ENCODE peak calls at places on chromosomes 13 and 19, in ten cellular contexts. N is thyroid gland; Q is CD8-positive, alpha-beta T cell; R is endothelial cell of umbilical vein; G is ascending aorta; X is AG10803; D is AG04450; B is endothelial cell; J is adrenal gland; T is AG04449. L is an unnamed sample.

GRCh38 chr13:39217471-39217870 is 179.2 kb downstream of the NHLRC3 start:
- DNase-seq in N (no peak), Q (no peak), R (no peak), G (no peak), X (no peak), D (no peak), B (no peak), J (no peak), T (no peak), L (no peak)

GRCh38 chr19:2461751-2462634 is 5.2 kb upstream of the LMNB2 start:
- DNase-seq in N (peak), Q (peak), R (peak), G (no peak), X (peak), D (no peak), B (peak), J (peak), T (no peak), L (no peak)

GRCh38 chr13:39144941-39145533 is 106.8 kb downstream of the NHLRC3 start:
- DNase-seq in N (peak), Q (no peak), R (peak), G (peak), X (peak), D (peak), B (peak), J (peak), T (peak), L (peak)

GRCh38 chr19:45063851-45064801 is 12.2 kb downstream of the ZNF296 start:
- DNase-seq in N (no peak), Q (no peak), R (no peak), G (no peak), X (no peak), D (no peak), B (no peak), J (no peak), T (no peak), L (no peak)

GRCh38 chr13:100112186-100112838 is 23.4 kb downstream of the PCCA start:
- DNase-seq in N (no peak), Q (no peak), R (no peak), G (no peak), X (no peak), D (no peak), B (no peak), J (no peak), T (no peak), L (no peak)

GRCh38 chr13:82817133-82817532 is 1065.1 kb downstream of the SLITRK1 start:
- DNase-seq in N (no peak), Q (no peak), R (no peak), G (no peak), X (no peak), D (no peak), B (no peak), J (no peak), T (no peak), L (no peak)

GRCh38 chr19:13127811-13128575 is 9.9 kb downstream of the NACC1 start:
- DNase-seq in N (no peak), Q (no peak), R (no peak), G (no peak), X (no peak), D (no peak), B (no peak), J (no peak), T (no peak), L (no peak)

GRCh38 chr13:103839460-103839859 is 773.2 kb upstream of the SLC10A2 start:
- DNase-seq in N (no peak), Q (no peak), R (no peak), G (no peak), X (no peak), D (no peak), B (no peak), J (no peak), T (no peak), L (no peak)

GRCh38 chr19:8089664-8090601 is 37.4 kb downstream of the CCL25 start:
- DNase-seq in N (no peak), Q (no peak), R (no peak), G (no peak), X (no peak), D (no peak), B (no peak), J (no peak), T (no peak), L (no peak)

GRCh38 chr13:20140487-20140886 is 20.4 kb downstream of the GJA3 start:
- DNase-seq in N (no peak), Q (no peak), R (no peak), G (no peak), X (no peak), D (no peak), B (no peak), J (no peak), T (no peak), L (no peak)

GRCh38 chr13:24718192-24718965 is 38.2 kb downstream of the ATP12A start:
- DNase-seq in N (no peak), Q (no peak), R (no peak), G (peak), X (no peak), D (no peak), B (no peak), J (no peak), T (no peak), L (no peak)

GRCh38 chr19:55693336-55693974 is 18.4 kb downstream of the EPN1 start:
- DNase-seq in N (no peak), Q (no peak), R (no peak), G (no peak), X (no peak), D (no peak), B (no peak), J (no peak), T (no peak), L (no peak)

GRCh38 chr13:49926019-49926418 is 10.1 kb downstream of the SPRYD7 start:
- DNase-seq in N (no peak), Q (no peak), R (no peak), G (no peak), X (no peak), D (no peak), B (no peak), J (no peak), T (no peak), L (no peak)

GRCh38 chr13:33388254-33388998 is 102.9 kb upstream of the STARD13 start:
- DNase-seq in N (no peak), Q (no peak), R (no peak), G (no peak), X (peak), D (no peak), B (no peak), J (no peak), T (no peak), L (no peak)

GRCh38 chr19:30684613-30685012 is 312.4 kb downstream of the ZNF536 start:
- DNase-seq in N (no peak), Q (no peak), R (no peak), G (no peak), X (no peak), D (no peak), B (no peak), J (no peak), T (no peak), L (no peak)

GRCh38 chr19:58196911-58197616 is 14.2 kb downstream of the ZNF274 start:
- DNase-seq in N (no peak), Q (no peak), R (peak), G (no peak), X (no peak), D (no peak), B (no peak), J (no peak), T (no peak), L (no peak)

GRCh38 chr19:45115809-45116615 is 23.0 kb downstream of the PPP1R37 start:
- DNase-seq in N (no peak), Q (no peak), R (no peak), G (no peak), X (no peak), D (no peak), B (no peak), J (no peak), T (no peak), L (no peak)

GRCh38 chr19:16199275-16199932 is 1.7 kb downstream of the AP1M1 start:
- DNase-seq in N (no peak), Q (no peak), R (no peak), G (no peak), X (no peak), D (no peak), B (no peak), J (no peak), T (no peak), L (no peak)

GRCh38 chr13:36819811-36820140 is 754 bp downstream of the RFXAP start:
- DNase-seq in N (no peak), Q (peak), R (no peak), G (no peak), X (peak), D (no peak), B (no peak), J (peak), T (no peak), L (no peak)

GRCh38 chr19:5406816-5407215 is 48.4 kb upstream of the ZNRF4 start:
- DNase-seq in N (no peak), Q (no peak), R (no peak), G (no peak), X (no peak), D (no peak), B (no peak), J (no peak), T (no peak), L (no peak)

GRCh38 chr19:4829001-4829712 is 2.4 kb downstream of the TICAM1 start:
- DNase-seq in N (peak), Q (no peak), R (no peak), G (no peak), X (no peak), D (no peak), B (no peak), J (no peak), T (no peak), L (no peak)

GRCh38 chr19:3879656-3880055 is 829 bp upstream of the ATCAY start:
- DNase-seq in N (no peak), Q (no peak), R (no peak), G (no peak), X (no peak), D (no peak), B (no peak), J (no peak), T (no peak), L (no peak)

GRCh38 chr19:18469245-18470107 is 31.5 kb upstream of the ISYNA1 start:
- DNase-seq in N (peak), Q (peak), R (peak), G (peak), X (peak), D (no peak), B (peak), J (peak), T (no peak), L (no peak)

GRCh38 chr19:22446605-22447004 is 24.5 kb upstream of the ZNF98 start:
- DNase-seq in N (no peak), Q (no peak), R (no peak), G (no peak), X (no peak), D (no peak), B (no peak), J (no peak), T (no peak), L (no peak)

GRCh38 chr19:51246153-51246552 is 4.7 kb upstream of the SIGLECL1 start:
- DNase-seq in N (no peak), Q (no peak), R (no peak), G (no peak), X (peak), D (no peak), B (peak), J (no peak), T (no peak), L (no peak)

GRCh38 chr19:57947088-57947418 is 453 bp downstream of the ZNF256 start:
- DNase-seq in N (peak), Q (peak), R (no peak), G (no peak), X (no peak), D (no peak), B (no peak), J (peak), T (no peak), L (no peak)

GRCh38 chr19:33096005-33096404 is 15.0 kb downstream of the GPATCH1 start:
- DNase-seq in N (no peak), Q (no peak), R (no peak), G (no peak), X (no peak), D (no peak), B (no peak), J (no peak), T (no peak), L (no peak)

GRCh38 chr13:22880756-22881701 is 299.8 kb upstream of the SGCG start:
- DNase-seq in N (no peak), Q (no peak), R (no peak), G (no peak), X (no peak), D (no peak), B (no peak), J (no peak), T (no peak), L (no peak)

GRCh38 chr13:24097064-24097463 is 63.5 kb upstream of the SPATA13 start:
- DNase-seq in N (no peak), Q (no peak), R (no peak), G (no peak), X (peak), D (peak), B (no peak), J (peak), T (peak), L (peak)

GRCh38 chr13:37944476-37945442 is 75.2 kb upstream of the TRPC4 start:
- DNase-seq in N (no peak), Q (no peak), R (no peak), G (no peak), X (peak), D (no peak), B (peak), J (no peak), T (no peak), L (no peak)
- TF ChIP-seq CTCF in N (no peak), Q (no peak), R (no peak), G (no peak), X (peak), D (peak), B (no peak), J (no peak), T (no peak), L (no peak)

GRCh38 chr19:6743714-6744380 is 4.4 kb downstream of the TRIP10 start:
- DNase-seq in N (no peak), Q (no peak), R (no peak), G (no peak), X (no peak), D (no peak), B (no peak), J (peak), T (no peak), L (no peak)
- TF ChIP-seq CTCF in N (no peak), Q (no peak), R (no peak), G (no peak), X (no peak), D (no peak), B (no peak), J (no peak), T (no peak), L (no peak)

GRCh38 chr13:102212729-102213128 is 189.1 kb downstream of the FGF14 start:
- DNase-seq in N (no peak), Q (no peak), R (no peak), G (no peak), X (no peak), D (no peak), B (no peak), J (no peak), T (no peak), L (no peak)
- TF ChIP-seq CTCF in N (no peak), Q (no peak), R (no peak), G (no peak), X (no peak), D (no peak), B (no peak), J (no peak), T (no peak), L (no peak)

GRCh38 chr13:59492030-59492636 is 671.6 kb downstream of the DIAPH3 start:
- DNase-seq in N (no peak), Q (no peak), R (peak), G (no peak), X (peak), D (no peak), B (no peak), J (no peak), T (no peak), L (no peak)
- TF ChIP-seq CTCF in N (no peak), Q (no peak), R (no peak), G (no peak), X (no peak), D (no peak), B (no peak), J (no peak), T (no peak), L (no peak)

DNA sequence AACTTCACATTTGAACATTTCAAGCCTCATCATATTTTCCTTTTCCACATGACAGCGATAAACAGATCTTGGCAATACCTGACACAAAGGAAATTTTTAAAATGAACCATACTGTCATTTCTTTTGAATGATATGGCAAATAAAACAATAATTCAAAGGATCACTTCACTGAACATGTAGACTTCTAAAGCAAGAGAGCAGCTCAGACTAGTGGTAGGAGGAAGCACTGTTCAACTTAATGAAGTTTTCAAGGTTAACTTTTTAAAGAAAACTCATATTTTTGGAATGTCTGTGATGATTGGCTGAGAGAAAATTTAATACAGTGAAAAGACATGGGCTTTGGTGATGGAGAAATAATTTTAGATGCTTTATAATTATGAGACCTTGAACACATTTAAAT is 198.0 kb downstream of the OXGR1 start:
- DNase-seq in N (no peak), Q (no peak), R (no peak), G (no peak), X (no peak), D (no peak), B (no peak), J (no peak), T (no peak), L (no peak)
- TF ChIP-seq CTCF in N (no peak), Q (no peak), R (no peak), G (no peak), X (no peak), D (no peak), B (no peak), J (peak), T (no peak), L (no peak)

GRCh38 chr13:109198585-109198984 is 569.2 kb downstream of the MYO16 start:
- DNase-seq in N (no peak), Q (no peak), R (peak), G (no peak), X (peak), D (no peak), B (no peak), J (no peak), T (no peak), L (no peak)

GRCh38 chr13:109200556-109200955 is 571.1 kb downstream of the MYO16 start:
- DNase-seq in N (no peak), Q (no peak), R (peak), G (no peak), X (no peak), D (no peak), B (no peak), J (no peak), T (no peak), L (no peak)

GRCh38 chr13:109192306-109192705 is 562.9 kb downstream of the MYO16 start:
- DNase-seq in N (no peak), Q (no peak), R (no peak), G (no peak), X (no peak), D (no peak), B (no peak), J (no peak), T (no peak), L (no peak)

GRCh38 chr13:109199280-109199679 is 569.9 kb downstream of the MYO16 start:
- DNase-seq in N (no peak), Q (no peak), R (peak), G (no peak), X (no peak), D (no peak), B (no peak), J (no peak), T (no peak), L (no peak)

DNA sequence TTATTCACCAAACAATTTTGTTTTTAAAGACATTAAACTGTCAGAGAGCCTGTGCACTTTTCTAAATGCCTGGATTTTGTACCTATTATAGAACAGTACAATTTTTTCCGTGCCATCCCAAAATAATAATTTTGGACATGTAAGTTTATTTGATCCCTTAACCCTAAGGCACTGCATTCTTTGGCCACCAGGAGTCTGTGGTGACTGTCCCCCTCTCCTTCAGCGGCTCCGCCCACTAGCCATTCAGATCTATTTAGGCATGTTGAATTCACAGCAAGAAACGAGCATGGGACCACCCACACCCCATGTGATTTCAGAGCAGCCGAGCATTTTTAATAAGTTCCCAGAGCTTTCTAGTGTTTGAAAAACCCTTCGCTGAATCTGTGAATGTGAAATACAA is 567.5 kb downstream of the MYO16 start:
- DNase-seq in N (no peak), Q (no peak), R (no peak), G (no peak), X (no peak), D (no peak), B (peak), J (no peak), T (no peak), L (no peak)
- TF ChIP-seq CTCF in N (no peak), Q (no peak), R (no peak), G (no peak), X (no peak), D (no peak), B (peak), J (no peak), T (no peak), L (peak)

DNA sequence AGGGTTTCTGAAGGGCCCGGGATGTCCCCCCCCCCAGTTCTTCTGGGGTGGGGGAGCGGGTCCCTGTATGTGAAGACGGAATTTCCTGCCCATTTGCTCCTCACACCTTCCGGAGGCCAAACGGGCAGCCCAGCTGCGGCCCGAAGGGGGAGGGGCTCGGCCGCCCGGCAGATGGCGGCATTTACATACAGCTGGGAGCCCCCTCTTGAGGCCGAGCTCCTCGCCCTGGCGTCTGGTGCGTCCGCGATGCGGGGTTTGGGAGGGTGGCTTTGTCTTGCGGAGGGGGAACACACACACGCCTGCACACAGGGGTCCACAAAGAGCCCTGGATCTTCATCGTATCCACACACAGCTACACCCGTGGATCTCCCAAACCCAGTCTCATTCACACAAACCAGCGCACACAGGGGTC is 891 bp upstream of the DLL3 start:
- DNase-seq in N (peak), Q (no peak), R (peak), G (no peak), X (no peak), D (no peak), B (peak), J (no peak), T (no peak), L (no peak)
- TF ChIP-seq CTCF in N (no peak), Q (no peak), R (peak), G (no peak), X (peak), D (peak), B (no peak), J (no peak), T (peak), L (peak)

GRCh38 chr13:91554101-91554500 is 155.7 kb downstream of the GPC5 start:
- DNase-seq in N (no peak), Q (no peak), R (no peak), G (no peak), X (no peak), D (no peak), B (no peak), J (no peak), T (no peak), L (no peak)

GRCh38 chr13:91553584-91553983 is 155.2 kb downstream of the GPC5 start:
- DNase-seq in N (no peak), Q (no peak), R (no peak), G (no peak), X (no peak), D (no peak), B (no peak), J (no peak), T (no peak), L (no peak)

DNA sequence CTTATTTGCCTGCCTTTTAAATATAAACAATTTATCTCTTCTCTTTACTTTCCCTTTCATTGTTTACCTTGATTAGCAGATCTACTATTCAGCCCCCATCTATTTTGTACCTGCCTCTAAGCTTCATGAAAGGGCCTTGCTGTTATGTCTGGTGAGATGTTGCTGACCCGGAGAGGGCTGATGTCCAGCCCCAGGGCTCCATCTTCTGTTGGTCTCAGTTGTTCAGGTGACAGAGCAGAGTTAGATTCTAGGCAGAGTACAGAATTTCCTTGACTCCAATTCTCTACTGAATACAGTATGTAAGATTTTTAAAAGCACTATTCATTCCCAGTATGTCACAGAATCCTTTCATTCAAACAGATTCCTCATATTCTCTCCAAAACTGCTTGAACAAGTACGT is 158.9 kb downstream of the GPC5 start:
- DNase-seq in N (no peak), Q (no peak), R (no peak), G (no peak), X (no peak), D (no peak), B (no peak), J (no peak), T (no peak), L (no peak)
- TF ChIP-seq CTCF in N (no peak), Q (no peak), R (no peak), G (no peak), X (no peak), D (no peak), B (no peak), J (no peak), T (no peak), L (no peak)

GRCh38 chr13:64718116-64718515 is 2512.0 kb downstream of the PCDH9 start:
- DNase-seq in N (no peak), Q (no peak), R (no peak), G (no peak), X (no peak), D (no peak), B (no peak), J (no peak), T (no peak), L (no peak)
- TF ChIP-seq CTCF in N (no peak), Q (no peak), R (no peak), G (no peak), X (no peak), D (no peak), B (no peak), J (no peak), T (no peak), L (no peak)

L was measured in BJ.